ENCODE peak calls at places on chromosomes 1 and 21, in five cellular contexts. Q is HL-60, W is SK-N-SH, V is sigmoid colon, J is HCT116. K is an unnamed sample.

GRCh38 chr1:154595621-154596020 is 12.4 kb downstream of the ADAR start:
- DNase-seq in Q (no peak), W (no peak), V (no peak), J (no peak), K (no peak)

GRCh38 chr1:111513410-111514020 is 10.1 kb upstream of the ADORA3 start:
- DNase-seq in Q (no peak), W (peak; percentile 52), V (peak; percentile 77), J (no peak), K (no peak)

GRCh38 chr1:236154671-236155398 is 12.5 kb downstream of the GPR137B start:
- DNase-seq in Q (no peak), W (no peak), V (no peak), J (no peak), K (no peak)

GRCh38 chr1:51690285-51690961 is 73.5 kb downstream of the OSBPL9 start:
- DNase-seq in Q (peak; percentile 5), W (no peak), V (no peak), J (no peak), K (no peak)

GRCh38 chr1:108124023-108124422 is 76.1 kb downstream of the SLC25A24 start:
- DNase-seq in Q (no peak), W (no peak), V (no peak), J (no peak), K (no peak)

GRCh38 chr1:174818951-174819350 is 180.8 kb upstream of the CACYBP start:
- DNase-seq in Q (no peak), W (no peak), V (no peak), J (peak; percentile 51), K (no peak)

GRCh38 chr1:80153762-80154555 is 1147.4 kb upstream of the ADGRL4 start:
- DNase-seq in Q (no peak), W (no peak), V (no peak), J (no peak), K (no peak)

GRCh38 chr1:169696273-169697100 is 14.9 kb downstream of the SELL start:
- DNase-seq in Q (peak; percentile 26), W (no peak), V (no peak), J (no peak), K (no peak)

GRCh38 chr21:41480086-41480690 is 27.8 kb downstream of the TMPRSS2 start:
- DNase-seq in Q (no peak), W (no peak), V (no peak), J (no peak), K (no peak)

GRCh38 chr1:106817626-106818025 is 238.8 kb upstream of the PRMT6 start:
- DNase-seq in Q (no peak), W (peak; percentile 12), V (no peak), J (no peak), K (no peak)

GRCh38 chr1:56584910-56585528 is 5.7 kb upstream of the PLPP3 start:
- DNase-seq in Q (no peak), W (peak; percentile 62), V (no peak), J (peak; percentile 39), K (no peak)

GRCh38 chr1:233707906-233708292 is 94.0 kb downstream of the KCNK1 start:
- DNase-seq in Q (no peak), W (no peak), V (no peak), J (no peak), K (no peak)

GRCh38 chr21:22346576-22346975 is 1348.4 kb downstream of the NCAM2 start:
- DNase-seq in Q (no peak), W (peak; percentile 48), V (no peak), J (no peak), K (no peak)

GRCh38 chr1:204454476-204454875 is 40.1 kb downstream of the PIK3C2B start:
- DNase-seq in Q (no peak), W (no peak), V (no peak), J (no peak), K (no peak)

GRCh38 chr1:184792450-184792969 is 37.9 kb upstream of the EDEM3 start:
- DNase-seq in Q (peak; percentile 78), W (no peak), V (peak; percentile 94), J (peak; percentile 75), K (no peak)

GRCh38 chr1:161495490-161495889 is 9.8 kb upstream of the FCGR2A start:
- DNase-seq in Q (no peak), W (no peak), V (no peak), J (no peak), K (no peak)

GRCh38 chr1:204203206-204203767 is 7.0 kb upstream of the KISS1 start:
- DNase-seq in Q (no peak), W (no peak), V (no peak), J (no peak), K (no peak)

GRCh38 chr1:176878750-176879536 is 285.6 kb downstream of the ASTN1 start:
- DNase-seq in Q (no peak), W (no peak), V (no peak), J (no peak), K (no peak)

GRCh38 chr1:62439652-62440371 is 3.0 kb downstream of the USP1 start:
- DNase-seq in Q (no peak), W (no peak), V (no peak), J (no peak), K (no peak)

GRCh38 chr1:115227683-115228082 is 110.4 kb downstream of the NGF start:
- DNase-seq in Q (no peak), W (no peak), V (no peak), J (no peak), K (no peak)

GRCh38 chr1:236175642-236176336 is 33.5 kb downstream of the GPR137B start:
- DNase-seq in Q (no peak), W (no peak), V (no peak), J (no peak), K (no peak)

GRCh38 chr21:45455321-45456013 is 50.5 kb downstream of the COL18A1 start:
- DNase-seq in Q (no peak), W (no peak), V (no peak), J (no peak), K (peak; percentile 70)

GRCh38 chr1:21783679-21784603 is 992 bp upstream of the USP48 start:
- DNase-seq in Q (peak; percentile 88), W (peak; percentile 93), V (no peak), J (no peak), K (peak; percentile 92)

GRCh38 chr1:234326493-234327366 is 46.5 kb upstream of the COA6 start:
- DNase-seq in Q (peak; percentile 22), W (peak; percentile 72), V (no peak), J (peak; percentile 19), K (no peak)

GRCh38 chr1:172089768-172090510 is 248.6 kb downstream of the DNM3 start:
- DNase-seq in Q (no peak), W (peak; percentile 42), V (peak; percentile 78), J (peak; percentile 33), K (peak; percentile 59)

GRCh38 chr1:62052946-62053345 is 141.7 kb upstream of the L1TD1 start:
- DNase-seq in Q (no peak), W (no peak), V (no peak), J (no peak), K (no peak)

GRCh38 chr1:110380667-110381283 is 10.1 kb downstream of the SLC16A4 start:
- DNase-seq in Q (no peak), W (no peak), V (no peak), J (no peak), K (no peak)

GRCh38 chr1:115949156-115949555 is 27.2 kb upstream of the SLC22A15 start:
- DNase-seq in Q (no peak), W (no peak), V (no peak), J (no peak), K (no peak)

GRCh38 chr1:211420845-211421454 is 71.0 kb downstream of the RD3 start:
- DNase-seq in Q (no peak), W (no peak), V (no peak), J (no peak), K (no peak)

DNA sequence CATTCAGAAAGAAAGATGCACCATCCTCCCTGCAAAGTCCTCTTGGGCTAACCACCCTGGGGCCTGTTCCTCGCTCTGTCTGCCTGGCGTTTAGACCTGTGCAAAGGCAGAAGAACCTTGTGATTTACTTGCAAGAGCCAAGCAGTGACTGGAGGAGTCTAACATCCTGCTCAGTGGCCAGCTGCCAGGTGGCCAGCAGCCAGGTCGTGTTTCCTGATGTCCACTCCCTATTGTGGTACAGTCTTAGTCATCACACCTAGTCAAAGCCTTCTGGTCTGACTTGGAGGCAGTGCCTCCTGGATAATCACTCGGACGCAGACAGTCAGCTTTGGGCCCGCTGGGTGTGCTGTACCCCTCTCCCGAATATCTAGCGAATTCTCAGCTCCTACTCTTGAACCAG is 118.1 kb downstream of the PGBD5 start:
- DNase-seq in Q (no peak), W (no peak), V (peak; percentile 85), J (peak; percentile 50), K (peak; percentile 85)
- TF ChIP-seq POLR2AphosphoS5 in Q (no peak), W (no peak), V (no peak), J (peak; percentile 74), K (no peak)

GRCh38 chr21:18522181-18522771 is 118.7 kb upstream of the TMPRSS15 start:
- DNase-seq in Q (no peak), W (no peak), V (no peak), J (no peak), K (no peak)
- TF ChIP-seq POLR2AphosphoS5 in Q (no peak), W (no peak), V (no peak), J (no peak), K (no peak)

GRCh38 chr1:205714906-205715246 is 34.6 kb upstream of the SLC45A3 start:
- DNase-seq in Q (no peak), W (no peak), V (no peak), J (no peak), K (no peak)

GRCh38 chr1:205715628-205716027 is 34.4 kb downstream of the NUCKS1 start:
- DNase-seq in Q (no peak), W (no peak), V (no peak), J (no peak), K (no peak)

GRCh38 chr1:205711105-205712048 is 31.1 kb upstream of the SLC45A3 start:
- DNase-seq in Q (peak; percentile 57), W (peak; percentile 70), V (no peak), J (peak; percentile 68), K (peak; percentile 56)

GRCh38 chr1:205716371-205717132 is 33.4 kb downstream of the NUCKS1 start:
- DNase-seq in Q (no peak), W (no peak), V (no peak), J (no peak), K (no peak)

DNA sequence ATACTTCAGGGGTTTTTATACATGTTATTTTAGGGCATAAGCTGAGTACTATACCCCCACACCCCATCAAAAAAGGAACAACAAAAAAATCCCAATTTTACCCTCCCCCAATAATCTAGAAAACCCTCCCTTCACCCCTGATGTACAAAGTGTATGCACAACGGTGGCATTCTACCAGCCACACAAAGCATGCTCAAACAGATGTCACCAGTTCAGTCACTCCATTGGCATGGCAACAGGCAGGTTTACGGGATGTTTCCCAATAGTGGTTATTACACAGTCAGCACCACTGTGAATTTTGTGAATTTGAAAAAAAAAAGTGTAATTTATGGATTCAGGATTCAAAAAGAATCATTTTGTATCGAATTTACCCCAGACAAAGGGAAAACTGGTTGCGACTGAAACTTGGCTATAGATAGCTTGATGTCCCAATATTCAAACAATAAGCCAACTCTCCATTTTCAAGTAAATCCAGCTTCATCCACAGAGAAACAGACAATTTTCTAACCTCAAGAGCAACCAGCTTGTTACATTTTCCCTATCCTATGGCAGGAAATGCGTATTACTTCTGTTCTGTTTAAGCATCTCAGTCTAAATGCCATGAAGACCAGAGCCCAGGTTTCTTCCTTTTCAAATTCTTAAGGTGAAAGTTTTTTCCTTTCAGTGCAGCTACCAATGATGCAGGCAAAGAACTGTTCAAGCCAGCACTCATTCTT is 34.0 kb upstream of the SLC45A3 start:
- DNase-seq in Q (peak; percentile 32), W (no peak), V (no peak), J (no peak), K (no peak)
- TF ChIP-seq POLR2AphosphoS5 in Q (no peak), W (no peak), V (no peak), J (peak; percentile 46), K (no peak)

GRCh38 chr1:229207916-229208315 is 63.0 kb upstream of the RAB4A start:
- DNase-seq in Q (no peak), W (no peak), V (no peak), J (no peak), K (no peak)
- TF ChIP-seq POLR2AphosphoS5 in Q (no peak), W (no peak), V (no peak), J (no peak), K (no peak)

GRCh38 chr1:200150721-200151120 is 123.2 kb downstream of the NR5A2 start:
- DNase-seq in Q (no peak), W (no peak), V (no peak), J (peak; percentile 51), K (no peak)
- TF ChIP-seq POLR2AphosphoS5 in Q (no peak), W (no peak), V (no peak), J (no peak), K (no peak)

K was measured in breast epithelium.